ENCODE peak calls at places on chromosomes 12 and 14, in six cellular contexts. E is NCI-H748 treated with DMSO at 0.1 percent for 48 hours; Z is left cardiac atrium; J is WTC11; B is esophagus squamous epithelium; M is activated CD8-positive, alpha-beta T cell treated with anti-CD3 and anti-CD28 coated beads, Interleukin-2, amount 10 ng/mL, durations not matched to agents 7 days and 5 days. C is an unnamed sample.

GRCh38 chr14:104095426-104096310 is 10.2 kb downstream of the ASPG start:
- DNase-seq in E (no peak), Z (peak), J (no peak), B (no peak), M (no peak), C (no peak)

GRCh38 chr12:3089588-3089987 is 12.4 kb downstream of the TSPAN9 start:
- DNase-seq in E (no peak), Z (no peak), J (no peak), B (no peak), M (no peak), C (no peak)

GRCh38 chr12:131089526-131090253 is 136.0 kb downstream of the ADGRD1 start:
- DNase-seq in E (no peak), Z (no peak), J (no peak), B (no peak), M (no peak), C (no peak)

GRCh38 chr12:108170164-108170563 is 41.1 kb downstream of the WSCD2 start:
- DNase-seq in E (no peak), Z (no peak), J (no peak), B (no peak), M (no peak), C (no peak)

GRCh38 chr14:104120281-104120741 is 18.1 kb upstream of the KIF26A start:
- DNase-seq in E (no peak), Z (no peak), J (no peak), B (no peak), M (no peak), C (no peak)

GRCh38 chr12:65505321-65506121 is 227.0 kb downstream of the MSRB3 start:
- DNase-seq in E (no peak), Z (no peak), J (no peak), B (no peak), M (no peak), C (no peak)

GRCh38 chr14:89276424-89276975 is 140.5 kb downstream of the FOXN3 start:
- DNase-seq in E (no peak), Z (no peak), J (no peak), B (no peak), M (peak), C (no peak)

GRCh38 chr14:56590535-56590951 is 10.9 kb downstream of the TMEM260 start:
- DNase-seq in E (no peak), Z (peak), J (peak), B (no peak), M (no peak), C (no peak)

GRCh38 chr12:116135209-116135930 is 142.1 kb downstream of the MED13L start:
- DNase-seq in E (no peak), Z (no peak), J (no peak), B (no peak), M (no peak), C (no peak)

GRCh38 chr12:7108042-7108927 is 729 bp downstream of the C1RL start:
- DNase-seq in E (peak), Z (peak), J (peak), B (peak), M (peak), C (no peak)

GRCh38 chr12:120468846-120469449 is 600 bp downstream of the SRSF9 start:
- DNase-seq in E (no peak), Z (peak), J (no peak), B (no peak), M (peak), C (no peak)